ENCODE peak calls at places on chromosomes 16 and 17, in four cellular contexts. One of them, this sample, is unnamed.

GRCh38 chr17:32569171-32570080 is 82.6 kb downstream of the CDK5R1 start:
- DNase-seq in Ammon's horn: no peak
- DNase-seq in CD8-positive, alpha-beta T cell: no peak
- DNase-seq in stimulated activated CD8-positive, alpha-beta memory T cell treated with anti-CD3 and anti-CD28 coated beads, Interleukin-2, amount 100 ng/mL, for 1 hour: no peak
- DNase-seq in this sample: no peak

GRCh38 chr16:794853-795466 is 5.6 kb downstream of the GNG13 start:
- DNase-seq in Ammon's horn: no peak
- DNase-seq in CD8-positive, alpha-beta T cell: no peak
- DNase-seq in stimulated activated CD8-positive, alpha-beta memory T cell treated with anti-CD3 and anti-CD28 coated beads, Interleukin-2, amount 100 ng/mL, for 1 hour: no peak
- DNase-seq in this sample: no peak

GRCh38 chr17:41308251-41308917 is 725 bp downstream of the KRTAP16-1 start:
- DNase-seq in Ammon's horn: peak
- DNase-seq in CD8-positive, alpha-beta T cell: peak
- DNase-seq in stimulated activated CD8-positive, alpha-beta memory T cell treated with anti-CD3 and anti-CD28 coated beads, Interleukin-2, amount 100 ng/mL, for 1 hour: peak
- DNase-seq in this sample: peak

GRCh38 chr17:40176409-40177110 is 710 bp upstream of the RAPGEFL1 start:
- DNase-seq in Ammon's horn: no peak
- DNase-seq in CD8-positive, alpha-beta T cell: no peak
- DNase-seq in stimulated activated CD8-positive, alpha-beta memory T cell treated with anti-CD3 and anti-CD28 coated beads, Interleukin-2, amount 100 ng/mL, for 1 hour: no peak
- DNase-seq in this sample: no peak

GRCh38 chr17:79627766-79628690 is 17.2 kb upstream of the RBFOX3 start:
- DNase-seq in Ammon's horn: no peak
- DNase-seq in CD8-positive, alpha-beta T cell: no peak
- DNase-seq in stimulated activated CD8-positive, alpha-beta memory T cell treated with anti-CD3 and anti-CD28 coated beads, Interleukin-2, amount 100 ng/mL, for 1 hour: no peak
- DNase-seq in this sample: no peak

GRCh38 chr17:14373587-14374259 is 72.8 kb downstream of the HS3ST3B1 start:
- DNase-seq in Ammon's horn: no peak
- DNase-seq in CD8-positive, alpha-beta T cell: no peak
- DNase-seq in stimulated activated CD8-positive, alpha-beta memory T cell treated with anti-CD3 and anti-CD28 coated beads, Interleukin-2, amount 100 ng/mL, for 1 hour: no peak
- DNase-seq in this sample: no peak

GRCh38 chr17:1110844-1111598 is 68.8 kb downstream of the ABR start:
- DNase-seq in Ammon's horn: no peak
- DNase-seq in CD8-positive, alpha-beta T cell: no peak
- DNase-seq in stimulated activated CD8-positive, alpha-beta memory T cell treated with anti-CD3 and anti-CD28 coated beads, Interleukin-2, amount 100 ng/mL, for 1 hour: no peak
- DNase-seq in this sample: no peak

GRCh38 chr17:59331929-59332889 is 754 bp downstream of the YPEL2 start:
- DNase-seq in Ammon's horn: peak
- DNase-seq in CD8-positive, alpha-beta T cell: no peak
- DNase-seq in stimulated activated CD8-positive, alpha-beta memory T cell treated with anti-CD3 and anti-CD28 coated beads, Interleukin-2, amount 100 ng/mL, for 1 hour: no peak
- DNase-seq in this sample: no peak

GRCh38 chr16:88759245-88759975 is 25.6 kb downstream of the PIEZO1 start:
- DNase-seq in Ammon's horn: no peak
- DNase-seq in CD8-positive, alpha-beta T cell: peak
- DNase-seq in stimulated activated CD8-positive, alpha-beta memory T cell treated with anti-CD3 and anti-CD28 coated beads, Interleukin-2, amount 100 ng/mL, for 1 hour: no peak
- DNase-seq in this sample: no peak

GRCh38 chr17:79777166-79777843 is 643 bp upstream of the CBX2 start:
- DNase-seq in Ammon's horn: peak
- DNase-seq in CD8-positive, alpha-beta T cell: peak
- DNase-seq in stimulated activated CD8-positive, alpha-beta memory T cell treated with anti-CD3 and anti-CD28 coated beads, Interleukin-2, amount 100 ng/mL, for 1 hour: no peak
- DNase-seq in this sample: no peak

GRCh38 chr17:17711708-17712141 is 30.5 kb downstream of the RAI1 start:
- DNase-seq in Ammon's horn: no peak
- DNase-seq in CD8-positive, alpha-beta T cell: no peak
- DNase-seq in stimulated activated CD8-positive, alpha-beta memory T cell treated with anti-CD3 and anti-CD28 coated beads, Interleukin-2, amount 100 ng/mL, for 1 hour: no peak
- DNase-seq in this sample: no peak

GRCh38 chr17:19447085-19447583 is 36.1 kb downstream of the RNF112 start:
- DNase-seq in Ammon's horn: peak
- DNase-seq in CD8-positive, alpha-beta T cell: peak
- DNase-seq in stimulated activated CD8-positive, alpha-beta memory T cell treated with anti-CD3 and anti-CD28 coated beads, Interleukin-2, amount 100 ng/mL, for 1 hour: peak
- DNase-seq in this sample: no peak

GRCh38 chr17:82384730-82385429 is 13.3 kb downstream of the UTS2R start:
- DNase-seq in Ammon's horn: no peak
- DNase-seq in CD8-positive, alpha-beta T cell: no peak
- DNase-seq in stimulated activated CD8-positive, alpha-beta memory T cell treated with anti-CD3 and anti-CD28 coated beads, Interleukin-2, amount 100 ng/mL, for 1 hour: no peak
- DNase-seq in this sample: no peak

GRCh38 chr16:57533618-57534336 is 2.6 kb downstream of the CCDC102A start:
- DNase-seq in Ammon's horn: no peak
- DNase-seq in CD8-positive, alpha-beta T cell: no peak
- DNase-seq in stimulated activated CD8-positive, alpha-beta memory T cell treated with anti-CD3 and anti-CD28 coated beads, Interleukin-2, amount 100 ng/mL, for 1 hour: no peak
- DNase-seq in this sample: no peak

GRCh38 chr17:80760501-80760900 is 215.9 kb downstream of the RPTOR start:
- DNase-seq in Ammon's horn: no peak
- DNase-seq in CD8-positive, alpha-beta T cell: no peak
- DNase-seq in stimulated activated CD8-positive, alpha-beta memory T cell treated with anti-CD3 and anti-CD28 coated beads, Interleukin-2, amount 100 ng/mL, for 1 hour: no peak
- DNase-seq in this sample: no peak

GRCh38 chr17:79937981-79938695 is 97.5 kb downstream of the TBC1D16 start:
- DNase-seq in Ammon's horn: no peak
- DNase-seq in CD8-positive, alpha-beta T cell: no peak
- DNase-seq in stimulated activated CD8-positive, alpha-beta memory T cell treated with anti-CD3 and anti-CD28 coated beads, Interleukin-2, amount 100 ng/mL, for 1 hour: no peak
- DNase-seq in this sample: no peak

GRCh38 chr16:87227651-87228015 is 89.6 kb downstream of the C16orf95 start:
- DNase-seq in Ammon's horn: peak
- DNase-seq in CD8-positive, alpha-beta T cell: no peak
- DNase-seq in stimulated activated CD8-positive, alpha-beta memory T cell treated with anti-CD3 and anti-CD28 coated beads, Interleukin-2, amount 100 ng/mL, for 1 hour: no peak
- DNase-seq in this sample: no peak

GRCh38 chr17:21005367-21005766 is 37.4 kb downstream of the USP22 start:
- DNase-seq in Ammon's horn: no peak
- DNase-seq in CD8-positive, alpha-beta T cell: no peak
- DNase-seq in stimulated activated CD8-positive, alpha-beta memory T cell treated with anti-CD3 and anti-CD28 coated beads, Interleukin-2, amount 100 ng/mL, for 1 hour: no peak
- DNase-seq in this sample: no peak

GRCh38 chr17:10758062-10758461 is 28.2 kb upstream of the TMEM220 start:
- DNase-seq in Ammon's horn: no peak
- DNase-seq in CD8-positive, alpha-beta T cell: no peak
- DNase-seq in stimulated activated CD8-positive, alpha-beta memory T cell treated with anti-CD3 and anti-CD28 coated beads, Interleukin-2, amount 100 ng/mL, for 1 hour: no peak
- DNase-seq in this sample: no peak

GRCh38 chr17:48100160-48100559 is 1.1 kb downstream of the CBX1 start:
- DNase-seq in Ammon's horn: no peak
- DNase-seq in CD8-positive, alpha-beta T cell: no peak
- DNase-seq in stimulated activated CD8-positive, alpha-beta memory T cell treated with anti-CD3 and anti-CD28 coated beads, Interleukin-2, amount 100 ng/mL, for 1 hour: no peak
- DNase-seq in this sample: no peak

GRCh38 chr17:37483311-37484039 is 6.2 kb upstream of the DUSP14 start:
- DNase-seq in Ammon's horn: peak
- DNase-seq in CD8-positive, alpha-beta T cell: no peak
- DNase-seq in stimulated activated CD8-positive, alpha-beta memory T cell treated with anti-CD3 and anti-CD28 coated beads, Interleukin-2, amount 100 ng/mL, for 1 hour: no peak
- DNase-seq in this sample: no peak

GRCh38 chr17:40532520-40533253 is 31.3 kb upstream of the TNS4 start:
- DNase-seq in Ammon's horn: no peak
- DNase-seq in CD8-positive, alpha-beta T cell: no peak
- DNase-seq in stimulated activated CD8-positive, alpha-beta memory T cell treated with anti-CD3 and anti-CD28 coated beads, Interleukin-2, amount 100 ng/mL, for 1 hour: no peak
- DNase-seq in this sample: no peak